ENCODE peak calls at places on chromosomes 3 and 15, in five cellular contexts. B, O, S, T and J are unnamed samples.

GRCh38 chr15:29102911-29103824 is 166.5 kb downstream of the NSMCE3 start:
- DNase-seq in B (no peak), O (no peak), S (no peak), T (no peak), J (no peak)

GRCh38 chr3:120177907-120178306 is 83.7 kb upstream of the GSK3B start:
- DNase-seq in B (no peak), O (no peak), S (peak), T (no peak), J (no peak)

GRCh38 chr3:195555110-195555509 is 12.0 kb upstream of the PPP1R2 start:
- DNase-seq in B (no peak), O (no peak), S (no peak), T (no peak), J (no peak)

GRCh38 chr3:46996689-46997452 is 17.4 kb downstream of the NBEAL2 start:
- DNase-seq in B (no peak), O (no peak), S (no peak), T (no peak), J (no peak)

GRCh38 chr3:99999541-99999940 is 114.8 kb downstream of the FILIP1L start:
- DNase-seq in B (no peak), O (no peak), S (no peak), T (no peak), J (no peak)

GRCh38 chr3:134357914-134358811 is 16.1 kb downstream of the AMOTL2 start:
- DNase-seq in B (no peak), O (no peak), S (peak), T (peak), J (peak)

GRCh38 chr15:29269485-29270168 is at the start of gene NSMCE3:
- DNase-seq in B (peak), O (peak), S (peak), T (peak), J (peak)

GRCh38 chr3:20511863-20512262 is 325.9 kb upstream of the SGO1 start:
- DNase-seq in B (peak), O (peak), S (peak), T (no peak), J (peak)

GRCh38 chr3:67415504-67415903 is 238.9 kb downstream of the SUCLG2 start:
- DNase-seq in B (no peak), O (no peak), S (no peak), T (no peak), J (no peak)

GRCh38 chr3:43238801-43239200 is 47.5 kb upstream of the SNRK start:
- DNase-seq in B (no peak), O (no peak), S (no peak), T (no peak), J (no peak)

GRCh38 chr3:56111651-56112250 is 356.5 kb downstream of the ERC2 start:
- DNase-seq in B (no peak), O (no peak), S (no peak), T (no peak), J (no peak)

GRCh38 chr3:10855083-10855870 is 39.2 kb downstream of the SLC6A11 start:
- DNase-seq in B (no peak), O (no peak), S (no peak), T (no peak), J (no peak)